ENCODE peak calls at places on chromosomes 1 and 21, in five cellular contexts. I, Q, H, L and K are unnamed samples.

GRCh38 chr1:35062518-35063196 is 16.5 kb upstream of the ZMYM1 start:
- DNase-seq in I (peak), H (no peak), L (peak), Q (peak), K (no peak)

GRCh38 chr1:30085814-30086770 is 637.3 kb downstream of the MATN1 start:
- DNase-seq in H (peak), I (peak), L (no peak), Q (no peak), K (peak)

GRCh38 chr1:209774592-209774991 is 9.8 kb downstream of the C1orf74 start:
- DNase-seq in L (no peak), Q (no peak), I (no peak), H (no peak), K (no peak)

GRCh38 chr1:232769718-232770117 is 35.5 kb upstream of the MAP10 start:
- DNase-seq in H (no peak), Q (no peak), L (no peak), I (no peak), K (no peak)

GRCh38 chr1:117570988-117571409 is 34.8 kb upstream of the TENT5C start:
- DNase-seq in Q (no peak), L (no peak), H (peak), I (no peak), K (no peak)

GRCh38 chr1:214563881-214564280 is 12.5 kb upstream of the PTPN14 start:
- DNase-seq in Q (no peak), H (no peak), L (no peak), I (no peak), K (no peak)

GRCh38 chr1:228891134-228892034 is 156.1 kb downstream of the RHOU start:
- DNase-seq in Q (no peak), H (no peak), I (no peak), L (no peak), K (peak)

GRCh38 chr1:200969726-200970521 is 53.6 kb downstream of the KIF21B start:
- DNase-seq in I (no peak), L (no peak), Q (no peak), H (no peak), K (no peak)

GRCh38 chr21:15062566-15062965 is 2.2 kb downstream of the NRIP1 start:
- DNase-seq in L (no peak), Q (peak), I (peak), H (no peak), K (peak)

GRCh38 chr1:66281808-66282207 is 252.1 kb upstream of the SGIP1 start:
- DNase-seq in I (no peak), H (no peak), Q (no peak), L (no peak), K (no peak)